ENCODE peak calls at places on chromosomes 5 and 9, in five cellular contexts. One of them, this sample, is unnamed. For H3K4me1, the result is how much of the 10 kb centered on the place peaks cover.

GRCh38 chr5:16935271-16936149 is 578 bp downstream of the MYO10 start:
- DNase-seq in heart left ventricle: no peak
- DNase-seq in transverse colon: peak
- DNase-seq in testis: peak
- DNase-seq in esophagus squamous epithelium: peak
- DNase-seq in this sample: peak

GRCh38 chr5:122997294-122997693 is 39.2 kb downstream of the PPIC start:
- DNase-seq in heart left ventricle: no peak
- DNase-seq in transverse colon: no peak
- DNase-seq in testis: no peak
- DNase-seq in esophagus squamous epithelium: no peak
- DNase-seq in this sample: no peak

GRCh38 chr5:168683927-168684295 is 104.7 kb upstream of the PANK3 start:
- DNase-seq in heart left ventricle: no peak
- DNase-seq in transverse colon: no peak
- DNase-seq in testis: no peak
- DNase-seq in esophagus squamous epithelium: no peak
- DNase-seq in this sample: no peak

GRCh38 chr9:119963798-119964372 is 594.6 kb upstream of the BRINP1 start:
- DNase-seq in heart left ventricle: no peak
- DNase-seq in transverse colon: no peak
- DNase-seq in testis: no peak
- DNase-seq in esophagus squamous epithelium: no peak
- DNase-seq in this sample: no peak

GRCh38 chr5:60463179-60463868 is 236.6 kb downstream of the DEPDC1B start:
- DNase-seq in heart left ventricle: no peak
- DNase-seq in transverse colon: no peak
- DNase-seq in testis: no peak
- DNase-seq in esophagus squamous epithelium: no peak
- DNase-seq in this sample: no peak

GRCh38 chr5:149367249-149367971 is 9.6 kb downstream of the PCYOX1L start:
- DNase-seq in heart left ventricle: no peak
- DNase-seq in transverse colon: peak
- DNase-seq in testis: peak
- DNase-seq in esophagus squamous epithelium: no peak
- DNase-seq in this sample: peak

GRCh38 chr5:38078161-38078560 is 180.2 kb upstream of the EGFLAM start:
- DNase-seq in heart left ventricle: no peak
- DNase-seq in transverse colon: no peak
- DNase-seq in testis: no peak
- DNase-seq in esophagus squamous epithelium: no peak
- DNase-seq in this sample: no peak

GRCh38 chr5:139561655-139562451 is 714 bp downstream of the UBE2D2 start:
- DNase-seq in heart left ventricle: peak
- DNase-seq in transverse colon: no peak
- DNase-seq in testis: peak
- DNase-seq in esophagus squamous epithelium: no peak
- DNase-seq in this sample: peak

GRCh38 chr9:130935660-130936271 is 3.3 kb downstream of the FIBCD1 start:
- DNase-seq in heart left ventricle: no peak
- DNase-seq in transverse colon: no peak
- DNase-seq in testis: no peak
- DNase-seq in esophagus squamous epithelium: no peak
- DNase-seq in this sample: no peak

GRCh38 chr5:180178516-180179398 is 30.3 kb downstream of the RASGEF1C start:
- DNase-seq in heart left ventricle: no peak
- DNase-seq in transverse colon: no peak
- DNase-seq in testis: no peak
- DNase-seq in esophagus squamous epithelium: no peak
- DNase-seq in this sample: no peak

GRCh38 chr9:85130260-85130659 is 460.7 kb downstream of the NTRK2 start:
- DNase-seq in heart left ventricle: no peak
- DNase-seq in transverse colon: no peak
- DNase-seq in testis: no peak
- DNase-seq in esophagus squamous epithelium: no peak
- DNase-seq in this sample: no peak
- TF ChIP-seq POLR2A in heart left ventricle: no peak
- TF ChIP-seq POLR2A in transverse colon: no peak
- TF ChIP-seq POLR2A in testis: no peak
- TF ChIP-seq POLR2A in esophagus squamous epithelium: no peak
- TF ChIP-seq POLR2A in this sample: no peak

GRCh38 chr9:136445799-136446198 is 6.2 kb upstream of the INPP5E start:
- DNase-seq in heart left ventricle: no peak
- DNase-seq in transverse colon: no peak
- DNase-seq in testis: no peak
- DNase-seq in esophagus squamous epithelium: no peak
- DNase-seq in this sample: no peak

GRCh38 chr9:136444102-136444501 is 4.5 kb upstream of the INPP5E start:
- DNase-seq in heart left ventricle: no peak
- DNase-seq in transverse colon: no peak
- DNase-seq in testis: no peak
- DNase-seq in esophagus squamous epithelium: no peak
- DNase-seq in this sample: peak

GRCh38 chr9:136443687-136444086 is 4.0 kb upstream of the INPP5E start:
- DNase-seq in heart left ventricle: no peak
- DNase-seq in transverse colon: no peak
- DNase-seq in testis: no peak
- DNase-seq in esophagus squamous epithelium: no peak
- DNase-seq in this sample: no peak

GRCh38 chr9:136448655-136449054 is 9.0 kb upstream of the INPP5E start:
- DNase-seq in heart left ventricle: no peak
- DNase-seq in transverse colon: no peak
- DNase-seq in testis: no peak
- DNase-seq in esophagus squamous epithelium: no peak
- DNase-seq in this sample: no peak

DNA sequence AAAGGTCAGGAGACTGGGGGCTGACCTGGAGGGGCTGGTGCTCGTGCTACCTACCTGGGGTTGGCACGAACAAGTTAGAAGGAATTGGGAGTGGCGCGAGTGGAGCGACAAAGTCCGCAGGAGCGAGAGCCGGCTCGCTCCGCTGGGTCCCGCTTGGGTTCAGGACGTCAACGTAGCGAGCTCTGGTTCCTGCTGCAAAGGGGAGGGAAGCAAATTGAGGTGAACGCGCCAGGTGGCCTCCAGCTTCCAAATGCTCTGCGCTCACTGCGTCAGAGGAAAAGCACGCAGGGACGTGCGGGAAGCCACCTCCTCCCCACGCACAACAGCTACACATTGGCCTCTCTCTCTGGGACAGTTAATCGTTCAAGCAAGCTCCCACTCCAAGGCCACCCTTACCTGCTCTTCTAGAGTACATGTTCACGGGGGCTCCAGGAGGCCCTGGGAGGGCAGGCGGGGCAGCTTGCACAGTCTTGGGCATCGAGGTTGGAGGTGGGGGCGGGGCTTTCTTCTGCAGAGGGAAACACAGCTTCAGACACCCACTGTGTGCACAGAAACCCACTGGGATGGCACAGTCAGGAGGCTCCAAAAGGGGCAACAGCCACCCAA is 7.6 kb upstream of the INPP5E start:
- DNase-seq in heart left ventricle: no peak
- DNase-seq in transverse colon: no peak
- DNase-seq in testis: no peak
- DNase-seq in esophagus squamous epithelium: no peak
- DNase-seq in this sample: no peak
- H3K4me1 ChIP-seq in heart left ventricle: under half
- H3K4me1 ChIP-seq in transverse colon: under half
- H3K4me1 ChIP-seq in testis: under half
- H3K4me1 ChIP-seq in esophagus squamous epithelium: under half
- H3K4me1 ChIP-seq in this sample: under half

DNA sequence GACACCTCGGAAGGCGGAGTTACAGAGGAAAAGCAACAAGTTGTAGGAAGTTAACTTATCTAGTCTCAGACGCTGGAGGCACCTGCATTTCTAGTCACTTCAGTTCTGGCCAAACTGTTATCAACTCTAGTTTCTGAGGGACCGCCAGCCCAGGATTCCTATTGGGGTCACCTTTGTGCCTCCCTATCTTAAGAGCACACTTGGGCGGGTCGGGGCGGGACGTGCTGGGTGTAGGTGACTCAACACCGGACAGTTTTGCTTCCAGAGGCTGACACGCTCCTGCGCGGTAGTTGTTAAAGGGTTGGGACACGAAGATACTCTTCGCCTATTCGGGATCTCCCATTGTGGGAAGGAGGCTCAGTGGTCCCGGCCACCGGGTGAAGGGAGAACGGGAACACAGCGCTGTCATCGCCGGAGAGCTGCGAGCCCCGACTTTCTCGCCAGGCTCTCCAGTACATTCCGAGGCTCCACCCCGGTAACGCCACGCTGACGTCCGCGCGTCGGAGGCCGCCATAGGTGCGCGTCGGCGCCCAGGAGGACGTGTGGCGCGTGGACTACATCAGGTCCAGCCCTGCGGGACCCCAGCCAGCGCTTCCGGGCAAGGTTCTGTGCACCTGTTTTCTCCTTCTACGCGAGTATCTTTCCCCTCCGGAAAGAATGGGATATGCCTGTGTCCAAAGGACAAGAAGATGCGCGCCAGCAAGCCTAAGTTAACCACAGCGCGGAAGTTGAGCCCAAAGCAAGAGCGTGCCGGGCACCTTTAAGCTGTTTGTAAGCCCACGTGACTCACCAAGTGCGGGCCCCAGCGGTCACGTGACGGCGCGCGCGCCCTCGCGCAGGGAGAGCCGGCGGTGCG is at the start of gene KDM4C:
- DNase-seq in heart left ventricle: peak
- DNase-seq in transverse colon: peak
- DNase-seq in testis: peak
- DNase-seq in esophagus squamous epithelium: peak
- DNase-seq in this sample: peak
- TF ChIP-seq POLR2A in heart left ventricle: peak
- TF ChIP-seq POLR2A in transverse colon: peak
- TF ChIP-seq POLR2A in testis: no peak
- TF ChIP-seq POLR2A in esophagus squamous epithelium: peak
- TF ChIP-seq POLR2A in this sample: peak

GRCh38 chr9:94869415-94869838 is 142.9 kb downstream of the AOPEP start:
- DNase-seq in heart left ventricle: no peak
- DNase-seq in transverse colon: no peak
- DNase-seq in testis: no peak
- DNase-seq in esophagus squamous epithelium: no peak
- DNase-seq in this sample: no peak
- H3K4me1 ChIP-seq in heart left ventricle: half or more
- H3K4me1 ChIP-seq in transverse colon: under half
- H3K4me1 ChIP-seq in testis: under half
- H3K4me1 ChIP-seq in esophagus squamous epithelium: under half
- H3K4me1 ChIP-seq in this sample: under half

GRCh38 chr5:177491983-177492746 is 5.2 kb downstream of the PDLIM7 start:
- DNase-seq in heart left ventricle: no peak
- DNase-seq in transverse colon: no peak
- DNase-seq in testis: no peak
- DNase-seq in esophagus squamous epithelium: no peak
- DNase-seq in this sample: no peak
- TF ChIP-seq POLR2A in heart left ventricle: no peak
- TF ChIP-seq POLR2A in transverse colon: no peak
- TF ChIP-seq POLR2A in testis: no peak
- TF ChIP-seq POLR2A in esophagus squamous epithelium: no peak
- TF ChIP-seq POLR2A in this sample: no peak

DNA sequence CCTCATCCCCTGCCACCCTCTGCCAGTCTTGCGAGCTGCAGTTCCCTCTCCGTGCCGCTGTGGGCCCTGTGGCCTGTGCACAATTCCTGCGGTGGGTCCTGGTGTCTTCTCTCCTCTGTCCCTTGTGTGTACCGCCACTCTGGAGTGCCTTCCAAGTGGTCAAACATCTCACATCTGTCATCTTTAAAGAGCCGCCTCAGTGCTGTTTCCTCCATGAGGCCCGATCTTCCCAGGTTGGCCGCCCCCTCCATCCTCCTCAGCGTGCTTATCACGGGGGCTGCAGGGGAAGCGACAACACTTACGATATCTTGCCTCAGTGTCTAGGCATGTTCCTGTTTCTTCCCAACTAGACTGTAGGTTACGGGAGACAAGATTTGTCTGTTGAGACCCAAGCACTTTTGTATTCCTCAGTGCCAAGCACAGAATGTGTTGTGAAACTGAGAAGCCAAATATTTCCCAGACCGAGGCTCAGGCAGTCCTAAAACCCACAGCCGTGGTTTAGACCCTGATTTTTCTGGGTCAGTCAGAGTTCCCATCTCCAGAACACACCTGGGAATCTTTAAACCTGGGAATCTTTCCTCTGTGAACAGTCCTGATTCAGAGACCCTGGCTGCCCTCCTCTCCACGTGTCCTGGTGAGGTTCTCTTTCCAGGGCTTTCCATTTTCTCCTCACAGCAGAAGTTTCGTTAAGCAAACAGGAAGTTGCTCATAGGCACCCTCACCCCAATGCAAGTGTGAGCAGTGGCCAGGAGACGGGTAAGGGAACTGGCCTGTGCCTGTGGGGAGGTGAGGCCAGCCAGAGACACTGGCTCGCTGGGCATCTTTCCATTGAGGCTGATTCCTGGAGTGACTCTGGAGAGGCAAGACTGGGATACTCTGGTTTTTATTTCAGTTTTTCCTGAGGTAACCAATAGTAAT is 28.8 kb downstream of the SLC46A2 start:
- DNase-seq in heart left ventricle: no peak
- DNase-seq in transverse colon: peak
- DNase-seq in testis: no peak
- DNase-seq in esophagus squamous epithelium: no peak
- DNase-seq in this sample: peak
- H3K4me1 ChIP-seq in heart left ventricle: under half
- H3K4me1 ChIP-seq in transverse colon: under half
- H3K4me1 ChIP-seq in testis: under half
- H3K4me1 ChIP-seq in esophagus squamous epithelium: under half
- H3K4me1 ChIP-seq in this sample: under half

GRCh38 chr5:137808503-137809135 is 54.5 kb upstream of the HNRNPA0 start:
- DNase-seq in heart left ventricle: peak
- DNase-seq in transverse colon: no peak
- DNase-seq in testis: no peak
- DNase-seq in esophagus squamous epithelium: no peak
- DNase-seq in this sample: peak
- TF ChIP-seq POLR2A in heart left ventricle: no peak
- TF ChIP-seq POLR2A in transverse colon: no peak
- TF ChIP-seq POLR2A in testis: no peak
- TF ChIP-seq POLR2A in esophagus squamous epithelium: no peak
- TF ChIP-seq POLR2A in this sample: no peak

GRCh38 chr9:129143461-129143927 is 32.3 kb downstream of the PTPA start:
- DNase-seq in heart left ventricle: peak
- DNase-seq in transverse colon: peak
- DNase-seq in testis: peak
- DNase-seq in esophagus squamous epithelium: no peak
- DNase-seq in this sample: peak
- H3K4me1 ChIP-seq in heart left ventricle: half or more
- H3K4me1 ChIP-seq in transverse colon: half or more
- H3K4me1 ChIP-seq in testis: half or more
- H3K4me1 ChIP-seq in esophagus squamous epithelium: half or more
- H3K4me1 ChIP-seq in this sample: half or more

This sample was measured in adrenal gland.